ENCODE peak calls at places on chromosomes 1 and 21, in six cellular contexts. One of them, this sample, is unnamed.
A peak's percentile ranks its signal among the peaks of the same experiment; 100 is the strongest.

GRCh38 chr1:160211010-160211790 is 6.0 kb downstream of the PEA15 start:
- DNase-seq in cardiac septum: no peak
- DNase-seq in Right ventricle myocardium inferior: no peak
- DNase-seq in mesothelial cell of epicardium: no peak
- DNase-seq in right lobe of liver: no peak
- DNase-seq in Caco-2: no peak
- DNase-seq in this sample: no peak

GRCh38 chr21:44291078-44291935 is 5.6 kb downstream of the AIRE start:
- DNase-seq in cardiac septum: no peak
- DNase-seq in Right ventricle myocardium inferior: peak; percentile 67
- DNase-seq in mesothelial cell of epicardium: no peak
- DNase-seq in right lobe of liver: peak; percentile 14
- DNase-seq in Caco-2: no peak
- DNase-seq in this sample: no peak

GRCh38 chr1:223738465-223739365 is 26.4 kb downstream of the CAPN2 start:
- DNase-seq in cardiac septum: no peak
- DNase-seq in Right ventricle myocardium inferior: no peak
- DNase-seq in mesothelial cell of epicardium: no peak
- DNase-seq in right lobe of liver: no peak
- DNase-seq in Caco-2: peak; percentile 67
- DNase-seq in this sample: no peak

GRCh38 chr1:42932442-42932941 is 26.2 kb downstream of the SLC2A1 start:
- DNase-seq in cardiac septum: peak; percentile 70
- DNase-seq in Right ventricle myocardium inferior: no peak
- DNase-seq in mesothelial cell of epicardium: no peak
- DNase-seq in right lobe of liver: no peak
- DNase-seq in Caco-2: peak; percentile 27
- DNase-seq in this sample: no peak

GRCh38 chr1:214864896-214865688 is 217.4 kb upstream of the KCNK2 start:
- DNase-seq in cardiac septum: no peak
- DNase-seq in Right ventricle myocardium inferior: no peak
- DNase-seq in mesothelial cell of epicardium: no peak
- DNase-seq in right lobe of liver: no peak
- DNase-seq in Caco-2: no peak
- DNase-seq in this sample: no peak

GRCh38 chr1:182795563-182796228 is 6.1 kb downstream of the NPL start:
- DNase-seq in cardiac septum: no peak
- DNase-seq in Right ventricle myocardium inferior: no peak
- DNase-seq in mesothelial cell of epicardium: no peak
- DNase-seq in right lobe of liver: no peak
- DNase-seq in Caco-2: no peak
- DNase-seq in this sample: no peak

GRCh38 chr1:184022651-184023050 is 14.9 kb downstream of the COLGALT2 start:
- DNase-seq in cardiac septum: no peak
- DNase-seq in Right ventricle myocardium inferior: no peak
- DNase-seq in mesothelial cell of epicardium: no peak
- DNase-seq in right lobe of liver: no peak
- DNase-seq in Caco-2: no peak
- DNase-seq in this sample: no peak

GRCh38 chr1:203362561-203363055 is 11.7 kb upstream of the FMOD start:
- DNase-seq in cardiac septum: no peak
- DNase-seq in Right ventricle myocardium inferior: no peak
- DNase-seq in mesothelial cell of epicardium: no peak
- DNase-seq in right lobe of liver: no peak
- DNase-seq in Caco-2: no peak
- DNase-seq in this sample: no peak

GRCh38 chr21:24023402-24023801 is 1583.9 kb downstream of the MRPL39 start:
- DNase-seq in cardiac septum: no peak
- DNase-seq in Right ventricle myocardium inferior: no peak
- DNase-seq in mesothelial cell of epicardium: no peak
- DNase-seq in right lobe of liver: no peak
- DNase-seq in Caco-2: no peak
- DNase-seq in this sample: no peak

GRCh38 chr1:236377832-236378535 is 16.1 kb upstream of the EDARADD start:
- DNase-seq in cardiac septum: no peak
- DNase-seq in Right ventricle myocardium inferior: no peak
- DNase-seq in mesothelial cell of epicardium: no peak
- DNase-seq in right lobe of liver: no peak
- DNase-seq in Caco-2: no peak
- DNase-seq in this sample: no peak

GRCh38 chr21:30478015-30478414 is 2.2 kb downstream of the KRTAP19-1 start:
- DNase-seq in cardiac septum: no peak
- DNase-seq in Right ventricle myocardium inferior: no peak
- DNase-seq in mesothelial cell of epicardium: no peak
- DNase-seq in right lobe of liver: no peak
- DNase-seq in Caco-2: no peak
- DNase-seq in this sample: no peak

GRCh38 chr1:158016651-158017335 is 23.3 kb downstream of the KIRREL1 start:
- DNase-seq in cardiac septum: no peak
- DNase-seq in Right ventricle myocardium inferior: no peak
- DNase-seq in mesothelial cell of epicardium: no peak
- DNase-seq in right lobe of liver: no peak
- DNase-seq in Caco-2: no peak
- DNase-seq in this sample: no peak

GRCh38 chr1:54355931-54356679 is 50.1 kb downstream of the SSBP3 start:
- DNase-seq in cardiac septum: no peak
- DNase-seq in Right ventricle myocardium inferior: no peak
- DNase-seq in mesothelial cell of epicardium: no peak
- DNase-seq in right lobe of liver: peak; percentile 41
- DNase-seq in Caco-2: peak; percentile 69
- DNase-seq in this sample: no peak

GRCh38 chr1:229664133-229664689 is 38.2 kb downstream of the URB2 start:
- DNase-seq in cardiac septum: no peak
- DNase-seq in Right ventricle myocardium inferior: peak; percentile 72
- DNase-seq in mesothelial cell of epicardium: no peak
- DNase-seq in right lobe of liver: peak; percentile 38
- DNase-seq in Caco-2: no peak
- DNase-seq in this sample: peak; percentile 84

GRCh38 chr1:186183970-186184628 is 191.0 kb downstream of the TPR start:
- DNase-seq in cardiac septum: no peak
- DNase-seq in Right ventricle myocardium inferior: no peak
- DNase-seq in mesothelial cell of epicardium: no peak
- DNase-seq in right lobe of liver: no peak
- DNase-seq in Caco-2: no peak
- DNase-seq in this sample: no peak

GRCh38 chr1:182235952-182236650 is 155.5 kb downstream of the GLUL start:
- DNase-seq in cardiac septum: peak; percentile 79
- DNase-seq in Right ventricle myocardium inferior: no peak
- DNase-seq in mesothelial cell of epicardium: no peak
- DNase-seq in right lobe of liver: no peak
- DNase-seq in Caco-2: no peak
- DNase-seq in this sample: no peak

GRCh38 chr1:110430366-110430765 is 20.6 kb upstream of the PROK1 start:
- DNase-seq in cardiac septum: no peak
- DNase-seq in Right ventricle myocardium inferior: no peak
- DNase-seq in mesothelial cell of epicardium: no peak
- DNase-seq in right lobe of liver: no peak
- DNase-seq in Caco-2: no peak
- DNase-seq in this sample: no peak

GRCh38 chr1:54600947-54601725 is 22.2 kb downstream of the FAM151A start:
- DNase-seq in cardiac septum: no peak
- DNase-seq in Right ventricle myocardium inferior: no peak
- DNase-seq in mesothelial cell of epicardium: no peak
- DNase-seq in right lobe of liver: no peak
- DNase-seq in Caco-2: no peak
- DNase-seq in this sample: no peak

GRCh38 chr1:25922633-25923567 is 16.7 kb upstream of the STMN1 start:
- DNase-seq in cardiac septum: peak; percentile 76
- DNase-seq in Right ventricle myocardium inferior: peak; percentile 72
- DNase-seq in mesothelial cell of epicardium: peak; percentile 32
- DNase-seq in right lobe of liver: peak; percentile 35
- DNase-seq in Caco-2: peak; percentile 50
- DNase-seq in this sample: peak; percentile 45

GRCh38 chr1:86846166-86846647 is 67.7 kb downstream of the SELENOF start:
- DNase-seq in cardiac septum: no peak
- DNase-seq in Right ventricle myocardium inferior: no peak
- DNase-seq in mesothelial cell of epicardium: no peak
- DNase-seq in right lobe of liver: no peak
- DNase-seq in Caco-2: no peak
- DNase-seq in this sample: no peak

GRCh38 chr1:235253219-235253640 is 74.7 kb downstream of the ARID4B start:
- DNase-seq in cardiac septum: no peak
- DNase-seq in Right ventricle myocardium inferior: no peak
- DNase-seq in mesothelial cell of epicardium: no peak
- DNase-seq in right lobe of liver: peak; percentile 36
- DNase-seq in Caco-2: peak; percentile 77
- DNase-seq in this sample: peak; percentile 60

GRCh38 chr21:32181415-32181814 is 97.4 kb downstream of the MIS18A start:
- DNase-seq in cardiac septum: no peak
- DNase-seq in Right ventricle myocardium inferior: no peak
- DNase-seq in mesothelial cell of epicardium: no peak
- DNase-seq in right lobe of liver: no peak
- DNase-seq in Caco-2: no peak
- DNase-seq in this sample: no peak

GRCh38 chr1:116940809-116941640 is 31.3 kb downstream of the PTGFRN start:
- DNase-seq in cardiac septum: no peak
- DNase-seq in Right ventricle myocardium inferior: no peak
- DNase-seq in mesothelial cell of epicardium: no peak
- DNase-seq in right lobe of liver: no peak
- DNase-seq in Caco-2: no peak
- DNase-seq in this sample: no peak

GRCh38 chr1:186315585-186315984 is 59.5 kb downstream of the TPR start:
- DNase-seq in cardiac septum: no peak
- DNase-seq in Right ventricle myocardium inferior: no peak
- DNase-seq in mesothelial cell of epicardium: no peak
- DNase-seq in right lobe of liver: no peak
- DNase-seq in Caco-2: no peak
- DNase-seq in this sample: no peak

GRCh38 chr1:6166655-6167390 is 13.3 kb downstream of the CHD5 start:
- DNase-seq in cardiac septum: no peak
- DNase-seq in Right ventricle myocardium inferior: no peak
- DNase-seq in mesothelial cell of epicardium: no peak
- DNase-seq in right lobe of liver: no peak
- DNase-seq in Caco-2: no peak
- DNase-seq in this sample: no peak

GRCh38 chr1:117760069-117760468 is 154.2 kb downstream of the TENT5C start:
- DNase-seq in cardiac septum: no peak
- DNase-seq in Right ventricle myocardium inferior: no peak
- DNase-seq in mesothelial cell of epicardium: no peak
- DNase-seq in right lobe of liver: no peak
- DNase-seq in Caco-2: no peak
- DNase-seq in this sample: no peak

GRCh38 chr1:94936861-94937620 is 10.1 kb upstream of the CNN3 start:
- DNase-seq in cardiac septum: no peak
- DNase-seq in Right ventricle myocardium inferior: no peak
- DNase-seq in mesothelial cell of epicardium: no peak
- DNase-seq in right lobe of liver: no peak
- DNase-seq in Caco-2: no peak
- DNase-seq in this sample: no peak

GRCh38 chr1:177525176-177525575 is 354.4 kb downstream of the BRINP2 start:
- DNase-seq in cardiac septum: no peak
- DNase-seq in Right ventricle myocardium inferior: no peak
- DNase-seq in mesothelial cell of epicardium: no peak
- DNase-seq in right lobe of liver: no peak
- DNase-seq in Caco-2: no peak
- DNase-seq in this sample: no peak

GRCh38 chr1:204011426-204011825 is 61.5 kb upstream of the SOX13 start:
- DNase-seq in cardiac septum: no peak
- DNase-seq in Right ventricle myocardium inferior: no peak
- DNase-seq in mesothelial cell of epicardium: no peak
- DNase-seq in right lobe of liver: no peak
- DNase-seq in Caco-2: peak; percentile 65
- DNase-seq in this sample: no peak

GRCh38 chr1:91680556-91680955 is 179.9 kb downstream of the CDC7 start:
- DNase-seq in cardiac septum: no peak
- DNase-seq in Right ventricle myocardium inferior: no peak
- DNase-seq in mesothelial cell of epicardium: no peak
- DNase-seq in right lobe of liver: no peak
- DNase-seq in Caco-2: no peak
- DNase-seq in this sample: no peak

This sample was measured in activated naive CD4-positive, alpha-beta T cell treated with Interleukin-2 at 50 U/mL for 16 hours.